ENCODE peak calls at places on chromosomes 7 and 10, in eight cellular contexts. One of them, this sample, is unnamed.

GRCh38 chr7:29102554-29103151 is 43.7 kb downstream of the CPVL start:
- DNase-seq in brain microvascular endothelial cell: peak
- DNase-seq in kidney: peak
- DNase-seq in esophagus squamous epithelium: no peak
- DNase-seq in astrocyte of the spinal cord: peak
- DNase-seq in GM13976: peak
- DNase-seq in psoas muscle: peak
- DNase-seq in right atrium auricular region: peak
- DNase-seq in this sample: peak

GRCh38 chr10:46520941-46521340 is 35.5 kb downstream of the GPRIN2 start:
- DNase-seq in GM13976: no peak
- DNase-seq in kidney: peak
- DNase-seq in right atrium auricular region: no peak
- DNase-seq in brain microvascular endothelial cell: no peak
- DNase-seq in psoas muscle: no peak
- DNase-seq in astrocyte of the spinal cord: peak
- DNase-seq in esophagus squamous epithelium: no peak
- DNase-seq in this sample: peak

GRCh38 chr10:88792656-88793055 is 9.9 kb upstream of the LIPM start:
- DNase-seq in psoas muscle: peak
- DNase-seq in right atrium auricular region: no peak
- DNase-seq in astrocyte of the spinal cord: peak
- DNase-seq in esophagus squamous epithelium: no peak
- DNase-seq in brain microvascular endothelial cell: peak
- DNase-seq in GM13976: no peak
- DNase-seq in kidney: no peak
- DNase-seq in this sample: peak

GRCh38 chr10:13483073-13483472 is 45.7 kb downstream of the BEND7 start:
- DNase-seq in kidney: no peak
- DNase-seq in brain microvascular endothelial cell: no peak
- DNase-seq in GM13976: peak
- DNase-seq in right atrium auricular region: no peak
- DNase-seq in psoas muscle: no peak
- DNase-seq in astrocyte of the spinal cord: no peak
- DNase-seq in esophagus squamous epithelium: no peak
- DNase-seq in this sample: no peak

GRCh38 chr7:46156835-46157234 is 235.8 kb upstream of the IGFBP3 start:
- DNase-seq in right atrium auricular region: no peak
- DNase-seq in GM13976: no peak
- DNase-seq in kidney: no peak
- DNase-seq in astrocyte of the spinal cord: no peak
- DNase-seq in psoas muscle: no peak
- DNase-seq in esophagus squamous epithelium: no peak
- DNase-seq in brain microvascular endothelial cell: no peak
- DNase-seq in this sample: no peak

GRCh38 chr7:156768698-156769472 is 124.1 kb downstream of the LMBR1 start:
- DNase-seq in right atrium auricular region: no peak
- DNase-seq in GM13976: no peak
- DNase-seq in psoas muscle: no peak
- DNase-seq in astrocyte of the spinal cord: no peak
- DNase-seq in brain microvascular endothelial cell: no peak
- DNase-seq in kidney: no peak
- DNase-seq in esophagus squamous epithelium: no peak
- DNase-seq in this sample: no peak

GRCh38 chr10:103192089-103192450 is 1.0 kb downstream of the NT5C2 start:
- DNase-seq in esophagus squamous epithelium: no peak
- DNase-seq in kidney: no peak
- DNase-seq in psoas muscle: no peak
- DNase-seq in astrocyte of the spinal cord: no peak
- DNase-seq in brain microvascular endothelial cell: no peak
- DNase-seq in GM13976: no peak
- DNase-seq in right atrium auricular region: no peak
- DNase-seq in this sample: no peak

GRCh38 chr10:50289196-50289595 is 37.9 kb upstream of the ASAH2 start:
- DNase-seq in GM13976: no peak
- DNase-seq in right atrium auricular region: no peak
- DNase-seq in brain microvascular endothelial cell: no peak
- DNase-seq in astrocyte of the spinal cord: no peak
- DNase-seq in esophagus squamous epithelium: no peak
- DNase-seq in psoas muscle: no peak
- DNase-seq in kidney: no peak
- DNase-seq in this sample: no peak

GRCh38 chr10:131653550-131654470 is 247.0 kb upstream of the PPP2R2D start:
- DNase-seq in GM13976: no peak
- DNase-seq in kidney: peak
- DNase-seq in astrocyte of the spinal cord: no peak
- DNase-seq in brain microvascular endothelial cell: no peak
- DNase-seq in psoas muscle: no peak
- DNase-seq in esophagus squamous epithelium: no peak
- DNase-seq in right atrium auricular region: no peak
- DNase-seq in this sample: no peak

GRCh38 chr7:139451638-139452037 is 31.8 kb downstream of the KLRG2 start:
- DNase-seq in astrocyte of the spinal cord: peak
- DNase-seq in GM13976: no peak
- DNase-seq in psoas muscle: no peak
- DNase-seq in kidney: no peak
- DNase-seq in esophagus squamous epithelium: no peak
- DNase-seq in right atrium auricular region: no peak
- DNase-seq in brain microvascular endothelial cell: peak
- DNase-seq in this sample: peak

GRCh38 chr7:1238363-1239331 is 6.0 kb downstream of the UNCX start:
- DNase-seq in brain microvascular endothelial cell: no peak
- DNase-seq in esophagus squamous epithelium: no peak
- DNase-seq in kidney: no peak
- DNase-seq in psoas muscle: no peak
- DNase-seq in GM13976: no peak
- DNase-seq in right atrium auricular region: no peak
- DNase-seq in astrocyte of the spinal cord: no peak
- DNase-seq in this sample: no peak

GRCh38 chr7:25384820-25385560 is 156.7 kb upstream of the NPVF start:
- DNase-seq in astrocyte of the spinal cord: no peak
- DNase-seq in psoas muscle: no peak
- DNase-seq in kidney: peak
- DNase-seq in esophagus squamous epithelium: no peak
- DNase-seq in brain microvascular endothelial cell: no peak
- DNase-seq in GM13976: no peak
- DNase-seq in right atrium auricular region: no peak
- DNase-seq in this sample: no peak

GRCh38 chr7:128936798-128937197 is 929 bp upstream of the IRF5 start:
- DNase-seq in right atrium auricular region: no peak
- DNase-seq in astrocyte of the spinal cord: no peak
- DNase-seq in brain microvascular endothelial cell: no peak
- DNase-seq in psoas muscle: no peak
- DNase-seq in kidney: no peak
- DNase-seq in esophagus squamous epithelium: no peak
- DNase-seq in GM13976: no peak
- DNase-seq in this sample: no peak

GRCh38 chr7:136911362-136911761 is 42.9 kb downstream of the CHRM2 start:
- DNase-seq in right atrium auricular region: no peak
- DNase-seq in kidney: no peak
- DNase-seq in astrocyte of the spinal cord: peak
- DNase-seq in GM13976: no peak
- DNase-seq in brain microvascular endothelial cell: peak
- DNase-seq in esophagus squamous epithelium: no peak
- DNase-seq in psoas muscle: no peak
- DNase-seq in this sample: peak

GRCh38 chr10:77388571-77388970 is 249.0 kb downstream of the KCNMA1 start:
- DNase-seq in psoas muscle: no peak
- DNase-seq in kidney: no peak
- DNase-seq in esophagus squamous epithelium: no peak
- DNase-seq in right atrium auricular region: no peak
- DNase-seq in brain microvascular endothelial cell: no peak
- DNase-seq in astrocyte of the spinal cord: no peak
- DNase-seq in GM13976: no peak
- DNase-seq in this sample: no peak

GRCh38 chr10:12484945-12485805 is 135.8 kb downstream of the CAMK1D start:
- DNase-seq in esophagus squamous epithelium: no peak
- DNase-seq in brain microvascular endothelial cell: peak
- DNase-seq in astrocyte of the spinal cord: no peak
- DNase-seq in kidney: no peak
- DNase-seq in psoas muscle: no peak
- DNase-seq in right atrium auricular region: no peak
- DNase-seq in GM13976: peak
- DNase-seq in this sample: no peak

GRCh38 chr7:140197938-140198337 is 21.2 kb upstream of the KDM7A start:
- DNase-seq in psoas muscle: no peak
- DNase-seq in GM13976: no peak
- DNase-seq in brain microvascular endothelial cell: no peak
- DNase-seq in kidney: no peak
- DNase-seq in astrocyte of the spinal cord: no peak
- DNase-seq in esophagus squamous epithelium: no peak
- DNase-seq in right atrium auricular region: no peak
- DNase-seq in this sample: no peak

GRCh38 chr7:44733708-44734481 is 14.8 kb upstream of the ZMIZ2 start:
- DNase-seq in esophagus squamous epithelium: no peak
- DNase-seq in right atrium auricular region: no peak
- DNase-seq in psoas muscle: no peak
- DNase-seq in GM13976: no peak
- DNase-seq in astrocyte of the spinal cord: peak
- DNase-seq in brain microvascular endothelial cell: peak
- DNase-seq in kidney: no peak
- DNase-seq in this sample: peak

GRCh38 chr7:27151341-27151944 is 940 bp downstream of the HOXA3 start:
- DNase-seq in brain microvascular endothelial cell: no peak
- DNase-seq in esophagus squamous epithelium: no peak
- DNase-seq in astrocyte of the spinal cord: no peak
- DNase-seq in psoas muscle: no peak
- DNase-seq in right atrium auricular region: no peak
- DNase-seq in GM13976: no peak
- DNase-seq in kidney: peak
- DNase-seq in this sample: no peak

GRCh38 chr7:120842131-120842621 is 15.8 kb downstream of the TSPAN12 start:
- DNase-seq in right atrium auricular region: no peak
- DNase-seq in GM13976: no peak
- DNase-seq in brain microvascular endothelial cell: no peak
- DNase-seq in kidney: no peak
- DNase-seq in esophagus squamous epithelium: no peak
- DNase-seq in astrocyte of the spinal cord: no peak
- DNase-seq in psoas muscle: no peak
- DNase-seq in this sample: no peak

GRCh38 chr7:101870361-101871062 is 53.1 kb downstream of the CUX1 start:
- DNase-seq in psoas muscle: no peak
- DNase-seq in kidney: no peak
- DNase-seq in astrocyte of the spinal cord: no peak
- DNase-seq in esophagus squamous epithelium: no peak
- DNase-seq in GM13976: no peak
- DNase-seq in right atrium auricular region: no peak
- DNase-seq in brain microvascular endothelial cell: no peak
- DNase-seq in this sample: no peak
- TF ChIP-seq CTCF in psoas muscle: peak
- TF ChIP-seq CTCF in kidney: no peak
- TF ChIP-seq CTCF in astrocyte of the spinal cord: peak
- TF ChIP-seq CTCF in esophagus squamous epithelium: peak
- TF ChIP-seq CTCF in GM13976: no peak
- TF ChIP-seq CTCF in right atrium auricular region: no peak
- TF ChIP-seq CTCF in brain microvascular endothelial cell: peak
- TF ChIP-seq CTCF in this sample: peak

DNA sequence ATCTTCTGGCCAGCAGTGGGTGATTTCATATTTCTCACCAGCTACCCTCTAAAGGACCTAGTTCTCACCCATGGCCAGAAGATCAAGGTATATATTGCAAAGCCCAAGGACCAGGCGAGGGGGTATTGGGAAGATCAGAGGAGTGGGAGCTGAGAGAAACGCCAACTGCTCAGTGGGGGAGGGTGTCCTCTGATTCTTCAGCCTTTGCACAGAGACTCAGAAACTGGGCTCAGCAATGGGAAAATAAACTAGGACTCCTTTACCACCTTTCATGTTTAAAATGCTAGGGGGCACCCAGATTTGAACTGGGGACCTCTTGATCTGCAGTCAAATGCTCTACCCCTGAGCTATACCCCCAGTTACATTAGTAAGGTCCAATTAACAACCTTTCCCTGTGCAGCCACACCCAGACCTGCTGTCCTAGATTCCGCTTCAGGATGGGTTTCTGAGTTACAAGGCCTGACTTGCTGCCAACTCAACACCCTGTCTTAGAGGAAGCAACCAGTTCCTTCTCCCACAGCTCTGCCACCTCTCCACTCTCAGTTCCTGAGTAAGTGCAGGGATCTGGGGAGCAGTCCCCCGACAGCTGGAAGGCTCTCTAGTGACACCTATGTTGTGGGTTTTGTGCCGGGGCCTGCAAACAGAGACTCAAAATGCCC is 93.5 kb downstream of the ZNF783 start:
- DNase-seq in brain microvascular endothelial cell: peak
- DNase-seq in psoas muscle: no peak
- DNase-seq in esophagus squamous epithelium: no peak
- DNase-seq in right atrium auricular region: no peak
- DNase-seq in kidney: no peak
- DNase-seq in GM13976: no peak
- DNase-seq in astrocyte of the spinal cord: no peak
- DNase-seq in this sample: peak
- TF ChIP-seq CTCF in brain microvascular endothelial cell: no peak
- TF ChIP-seq CTCF in psoas muscle: no peak
- TF ChIP-seq CTCF in esophagus squamous epithelium: no peak
- TF ChIP-seq CTCF in right atrium auricular region: no peak
- TF ChIP-seq CTCF in kidney: no peak
- TF ChIP-seq CTCF in GM13976: no peak
- TF ChIP-seq CTCF in astrocyte of the spinal cord: no peak
- TF ChIP-seq CTCF in this sample: no peak

GRCh38 chr7:72481934-72482333 is 69.8 kb upstream of the CALN1 start:
- DNase-seq in GM13976: no peak
- DNase-seq in psoas muscle: no peak
- DNase-seq in esophagus squamous epithelium: no peak
- DNase-seq in right atrium auricular region: no peak
- DNase-seq in kidney: no peak
- DNase-seq in astrocyte of the spinal cord: no peak
- DNase-seq in brain microvascular endothelial cell: no peak
- DNase-seq in this sample: no peak

DNA sequence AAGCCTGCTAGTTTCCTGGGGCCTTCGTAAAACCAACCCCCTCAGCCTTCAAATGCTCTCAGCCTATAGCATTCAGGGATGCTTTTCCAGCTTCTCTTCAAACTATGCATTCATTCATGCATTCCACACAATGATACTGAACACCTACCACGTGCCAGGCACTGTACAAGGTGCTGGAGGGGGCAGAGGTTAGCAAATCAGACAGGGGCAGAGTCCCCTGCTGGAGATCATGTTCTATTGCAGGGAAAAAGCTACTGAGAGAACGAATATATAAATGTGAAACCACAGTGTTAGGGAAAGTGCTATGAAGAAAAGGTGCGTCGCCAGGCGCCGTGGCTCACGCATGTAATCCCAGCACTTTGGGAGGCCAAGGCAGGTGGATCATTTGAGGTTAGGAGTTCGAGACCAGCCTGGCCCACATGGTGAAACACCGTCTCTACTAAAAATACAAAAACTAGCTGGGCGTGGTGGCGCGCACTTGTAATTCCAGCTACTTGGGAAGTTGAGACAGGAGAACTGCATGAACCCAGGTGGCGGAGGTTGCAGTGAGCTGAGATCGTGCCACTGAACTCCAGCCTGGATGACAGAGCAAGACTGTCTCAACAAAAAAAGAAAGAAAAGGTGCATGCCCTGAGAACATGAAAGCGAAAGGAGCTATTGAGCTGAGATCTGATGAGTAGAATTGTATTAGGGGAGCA is 64.6 kb upstream of the CALN1 start:
- DNase-seq in brain microvascular endothelial cell: no peak
- DNase-seq in esophagus squamous epithelium: no peak
- DNase-seq in astrocyte of the spinal cord: no peak
- DNase-seq in kidney: no peak
- DNase-seq in right atrium auricular region: no peak
- DNase-seq in GM13976: no peak
- DNase-seq in psoas muscle: no peak
- DNase-seq in this sample: no peak
- TF ChIP-seq CTCF in brain microvascular endothelial cell: peak
- TF ChIP-seq CTCF in esophagus squamous epithelium: no peak
- TF ChIP-seq CTCF in astrocyte of the spinal cord: no peak
- TF ChIP-seq CTCF in kidney: no peak
- TF ChIP-seq CTCF in right atrium auricular region: no peak
- TF ChIP-seq CTCF in GM13976: no peak
- TF ChIP-seq CTCF in psoas muscle: no peak
- TF ChIP-seq CTCF in this sample: no peak

GRCh38 chr10:95169522-95169921 is 24.5 kb upstream of the ACSM6 start:
- DNase-seq in GM13976: no peak
- DNase-seq in kidney: no peak
- DNase-seq in astrocyte of the spinal cord: no peak
- DNase-seq in esophagus squamous epithelium: no peak
- DNase-seq in brain microvascular endothelial cell: no peak
- DNase-seq in right atrium auricular region: no peak
- DNase-seq in psoas muscle: no peak
- DNase-seq in this sample: no peak
- TF ChIP-seq CTCF in GM13976: no peak
- TF ChIP-seq CTCF in kidney: no peak
- TF ChIP-seq CTCF in astrocyte of the spinal cord: no peak
- TF ChIP-seq CTCF in esophagus squamous epithelium: no peak
- TF ChIP-seq CTCF in brain microvascular endothelial cell: no peak
- TF ChIP-seq CTCF in right atrium auricular region: no peak
- TF ChIP-seq CTCF in psoas muscle: no peak
- TF ChIP-seq CTCF in this sample: no peak